ENCODE peak calls at places on chromosomes 12 and 14, in ten cellular contexts. O is NCI-H345; F is left cardiac atrium; K is stimulated activated CD4-positive, alpha-beta T cell treated with anti-CD3 and anti-CD28 coated beads, Interleukin-2, amount 100 ng/mL, for 48 hours; M is H9; S is MCF 10A; E is stimulated activated CD8-positive, alpha-beta memory T cell treated with anti-CD3 and anti-CD28 coated beads, Interleukin-4, amount 100 ng/mL, for 1 hour; U is activated gamma-delta T cell treated with Interleukin-2 at 50 U/mL for 16 hours; A is choroid plexus epithelial cell; I is LoVo. Q is an unnamed sample.

GRCh38 chr12:1421091-1421902 is 173.1 kb downstream of the FBXL14 start:
- DNase-seq in A (no peak), M (no peak), E (no peak), K (no peak), U (no peak), O (no peak), I (no peak), F (no peak), S (no peak), Q (no peak)

GRCh38 chr14:58501214-58501816 is 73.8 kb downstream of the KIAA0586 start:
- DNase-seq in I (peak), M (no peak), O (peak), F (no peak), U (peak), E (no peak), S (peak), K (no peak), A (peak), Q (no peak)

GRCh38 chr12:118302053-118302452 is 70.7 kb downstream of the TAOK3 start:
- DNase-seq in F (no peak), S (peak), I (peak), U (no peak), O (no peak), K (no peak), E (no peak), M (no peak), A (peak), Q (no peak)

GRCh38 chr14:89137514-89138163 is 279.4 kb downstream of the FOXN3 start:
- DNase-seq in A (peak), O (no peak), F (peak), U (no peak), M (no peak), K (no peak), S (peak), E (no peak), I (peak), Q (peak)

GRCh38 chr12:13211191-13211858 is 14.8 kb downstream of the EMP1 start:
- DNase-seq in F (no peak), M (no peak), K (no peak), S (peak), I (no peak), O (no peak), A (peak), U (no peak), E (no peak), Q (no peak)

GRCh38 chr12:116773276-116773731 is 35.2 kb downstream of the RNFT2 start:
- DNase-seq in F (peak), U (no peak), E (no peak), O (no peak), M (peak), A (peak), I (no peak), K (no peak), S (peak), Q (no peak)

GRCh38 chr14:90453401-90453951 is 56.6 kb downstream of the CALM1 start:
- DNase-seq in F (peak), K (no peak), E (no peak), U (no peak), A (peak), M (no peak), I (no peak), S (no peak), O (peak), Q (no peak)

GRCh38 chr12:92242917-92243316 is 97.3 kb upstream of the BTG1 start:
- DNase-seq in K (no peak), A (peak), S (peak), I (no peak), O (no peak), F (peak), E (no peak), U (no peak), M (no peak), Q (no peak)

GRCh38 chr14:28609228-28609828 is 157.3 kb upstream of the FOXG1 start:
- DNase-seq in U (no peak), S (peak), M (peak), I (peak), K (peak), E (no peak), O (peak), A (peak), F (peak), Q (no peak)

Q was measured in thoracic aorta.